ENCODE peak calls at places on chromosomes 11 and 22, in ten cellular contexts. N is lung, H is esophagus squamous epithelium, U is HCT116, G is lower lobe of right lung, T is Peyer's patch, J is AG04450, V is suprapubic skin, A is uterus, K is colonic mucosa. P is an unnamed sample.
A peak's percentile ranks its signal among the peaks of the same experiment; 100 is the strongest.

GRCh38 chr11:107857550-107858216 is 904 bp downstream of the SLC35F2 start:
- DNase-seq in T (no peak), K (peak; percentile 53), H (no peak), J (no peak), V (peak; percentile 57), U (no peak), G (no peak), N (no peak), A (no peak), P (no peak)

GRCh38 chr11:120183701-120184141 is 27.1 kb upstream of the OAF start:
- DNase-seq in J (no peak), H (no peak), U (no peak), V (peak; percentile 55), A (no peak), N (peak; percentile 27), T (no peak), K (peak; percentile 21), G (no peak), P (no peak)

GRCh38 chr11:32154275-32154674 is 63.4 kb downstream of the RCN1 start:
- DNase-seq in V (no peak), J (no peak), T (no peak), G (no peak), U (peak; percentile 51), K (no peak), N (no peak), H (no peak), A (no peak), P (no peak)

GRCh38 chr22:41976070-41976901 is 7.0 kb downstream of the SEPTIN3 start:
- DNase-seq in A (no peak), K (peak; percentile 38), U (no peak), H (no peak), J (no peak), N (no peak), G (no peak), T (peak; percentile 43), V (no peak), P (peak; percentile 15)

GRCh38 chr11:132639986-132640385 is 892.3 kb downstream of the OPCML start:
- DNase-seq in V (no peak), G (no peak), J (no peak), N (no peak), H (no peak), A (no peak), T (no peak), K (no peak), U (no peak), P (no peak)

GRCh38 chr11:28842716-28843115 is 734.5 kb downstream of the METTL15 start:
- DNase-seq in T (no peak), G (no peak), U (no peak), V (no peak), A (no peak), K (no peak), N (no peak), J (no peak), H (no peak), P (no peak)

GRCh38 chr11:123696183-123696582 is 41.8 kb upstream of the SCN3B start:
- DNase-seq in N (no peak), T (no peak), V (no peak), G (no peak), J (no peak), U (no peak), H (no peak), A (no peak), K (no peak), P (no peak)

GRCh38 chr22:33597274-33597985 is 322.8 kb downstream of the LARGE1 start:
- DNase-seq in K (no peak), H (no peak), G (no peak), J (no peak), V (no peak), T (no peak), U (no peak), A (no peak), N (no peak), P (no peak)

GRCh38 chr11:31803813-31804438 is 7.2 kb downstream of the PAX6 start:
- DNase-seq in V (no peak), N (no peak), U (no peak), K (no peak), G (no peak), A (no peak), T (no peak), H (no peak), J (no peak), P (no peak)

GRCh38 chr22:17774206-17774927 is at the start of gene BID:
- DNase-seq in J (no peak), A (peak; percentile 28), K (peak; percentile 72), T (peak; percentile 77), H (no peak), N (no peak), U (no peak), G (peak; percentile 84), V (no peak), P (no peak)

GRCh38 chr22:39098026-39098425 is 982 bp downstream of the APOBEC3H start:
- DNase-seq in A (no peak), H (no peak), T (no peak), N (no peak), K (no peak), J (no peak), G (no peak), U (no peak), V (no peak), P (no peak)
- H3K27ac ChIP-seq in A (no peak overlapping the region), H (no peak overlapping the region), T (peak overlapping the region; percentile 52), N (no peak overlapping the region), K (no peak overlapping the region), J (no peak overlapping the region), G (peak overlapping the region; percentile 70), U (peak overlapping the region; percentile 76), V (no peak overlapping the region), P (peak overlapping the region; percentile 83)

GRCh38 chr11:68140496-68141246 is 19.5 kb upstream of the CHKA start:
- DNase-seq in K (no peak), V (no peak), A (no peak), H (no peak), U (no peak), N (no peak), G (no peak), J (no peak), T (no peak), P (no peak)

GRCh38 chr11:68139395-68139794 is 18.2 kb upstream of the CHKA start:
- DNase-seq in K (no peak), U (no peak), N (no peak), J (no peak), A (no peak), G (no peak), T (no peak), V (no peak), H (no peak), P (no peak)

GRCh38 chr11:68136866-68137265 is 15.7 kb upstream of the CHKA start:
- DNase-seq in K (no peak), N (no peak), T (no peak), A (no peak), U (no peak), H (no peak), J (no peak), G (no peak), V (no peak), P (no peak)

GRCh38 chr11:68137833-68138232 is 16.6 kb upstream of the CHKA start:
- DNase-seq in K (no peak), V (no peak), T (no peak), A (no peak), G (no peak), U (no peak), J (no peak), H (no peak), N (no peak), P (no peak)

GRCh38 chr11:68138256-68138655 is 17.1 kb upstream of the CHKA start:
- DNase-seq in G (no peak), K (no peak), N (no peak), U (no peak), T (no peak), J (no peak), A (no peak), V (no peak), H (no peak), P (no peak)
- TF ChIP-seq CTCF in G (no peak), K (no peak), N (no peak), U (no peak), T (no peak), J (no peak), A (no peak), V (no peak), H (no peak), P (no peak)

DNA sequence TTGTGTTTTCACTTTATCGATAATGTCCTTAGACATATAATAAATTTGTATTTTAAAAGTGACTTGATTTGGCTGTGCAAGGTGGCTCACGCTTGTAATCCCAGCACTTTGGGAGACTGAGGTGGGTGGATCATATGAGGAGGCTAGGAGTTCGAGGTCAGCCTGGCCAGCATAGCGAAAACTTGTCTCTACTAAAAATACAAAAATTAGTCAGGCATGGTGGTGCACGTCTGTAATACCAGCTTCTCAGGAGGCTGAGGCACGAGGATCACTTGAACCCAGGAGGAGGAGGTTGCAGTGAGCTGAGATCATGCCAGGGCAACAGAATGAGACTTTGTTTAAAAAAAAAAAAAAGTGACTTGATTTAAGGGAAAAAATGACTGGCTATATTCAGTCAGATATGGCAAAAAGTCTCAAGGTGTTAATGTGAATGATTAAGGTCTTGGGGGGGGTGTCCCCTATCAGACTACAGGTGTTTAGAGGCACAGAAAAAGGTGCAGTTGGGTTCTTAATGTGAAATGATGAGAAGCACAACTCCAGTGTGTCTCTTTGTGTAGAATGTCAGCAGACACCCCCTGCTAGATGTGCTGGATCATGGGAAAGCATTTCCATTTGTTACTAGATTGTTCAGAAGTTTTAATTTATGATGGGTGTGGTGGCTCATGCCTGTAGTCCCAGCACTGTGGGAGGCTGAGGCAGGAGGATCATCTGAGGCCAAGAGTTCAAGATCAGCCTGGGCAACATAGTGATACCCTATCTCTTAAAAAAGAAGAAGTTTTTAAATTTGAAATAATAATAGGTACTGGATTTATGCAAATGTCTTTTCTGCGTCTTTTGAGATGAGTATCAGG is 17.0 kb downstream of the NEAT1 start:
- DNase-seq in V (peak; percentile 51), T (peak; percentile 15), U (no peak), J (no peak), G (no peak), K (peak; percentile 16), N (no peak), H (no peak), A (peak; percentile 8), P (no peak)
- H3K27ac ChIP-seq in V (peak overlapping the region; percentile 2), T (peak overlapping the region; percentile 14), U (no peak overlapping the region), J (peak overlapping the region; percentile 21), G (peak overlapping the region; percentile 26), K (no peak overlapping the region), N (no peak overlapping the region), H (peak overlapping the region; percentile 100), A (peak overlapping the region; percentile 47), P (peak overlapping the region; percentile 85)

GRCh38 chr22:31850135-31850534 is 94.2 kb upstream of the YWHAH start:
- DNase-seq in V (no peak), H (no peak), N (no peak), A (no peak), T (no peak), K (no peak), J (no peak), G (no peak), U (no peak), P (no peak)

GRCh38 chr22:31844941-31845340 is 91.1 kb downstream of the DEPDC5 start:
- DNase-seq in A (no peak), K (no peak), G (no peak), H (no peak), T (no peak), U (no peak), J (no peak), V (peak; percentile 48), N (no peak), P (no peak)

GRCh38 chr22:31843526-31843925 is 89.7 kb downstream of the DEPDC5 start:
- DNase-seq in N (no peak), A (no peak), J (no peak), H (no peak), U (no peak), V (peak; percentile 6), G (no peak), T (no peak), K (no peak), P (no peak)

GRCh38 chr22:31841029-31841827 is 87.4 kb downstream of the DEPDC5 start:
- DNase-seq in H (no peak), V (no peak), A (no peak), G (no peak), N (no peak), U (no peak), J (no peak), K (no peak), T (no peak), P (no peak)

GRCh38 chr22:31846161-31847115 is 92.6 kb downstream of the DEPDC5 start:
- DNase-seq in J (peak; percentile 68), K (no peak), H (no peak), G (no peak), N (no peak), V (peak; percentile 45), T (no peak), U (no peak), A (no peak), P (no peak)
- TF ChIP-seq CTCF in J (peak; percentile 33), K (no peak), H (no peak), G (peak; percentile 21), N (no peak), V (peak; percentile 35), T (no peak), U (peak; percentile 57), A (no peak), P (no peak)

P was measured in RWPE1.